ENCODE peak calls at places on chromosomes 7 and 10, in six cellular contexts. L is prostate gland; G is SJSA1; T is CD8-positive, alpha-beta memory T cell; K is PC-3; R is ovary. H is an unnamed sample.

GRCh38 chr10:86316274-86316835 is 50.2 kb downstream of the GRID1 start:
- DNase-seq in L (no peak), G (no peak), T (no peak), K (no peak), R (no peak), H (no peak)

GRCh38 chr7:94069154-94069739 is 65.1 kb upstream of the BET1 start:
- DNase-seq in L (no peak), G (no peak), T (no peak), K (no peak), R (no peak), H (no peak)

GRCh38 chr10:96257944-96258343 is 13.4 kb downstream of the BLNK start:
- DNase-seq in L (no peak), G (no peak), T (no peak), K (no peak), R (no peak), H (peak; percentile 82)

GRCh38 chr10:69801094-69801433 is 642 bp upstream of the COL13A1 start:
- DNase-seq in L (no peak), G (peak; percentile 80), T (no peak), K (peak; percentile 92), R (peak; percentile 20), H (peak; percentile 87)

GRCh38 chr7:93036807-93037206 is 81.0 kb downstream of the SAMD9 start:
- DNase-seq in L (no peak), G (no peak), T (no peak), K (peak; percentile 17), R (no peak), H (no peak)

GRCh38 chr7:13276977-13277376 is 589.5 kb downstream of the ARL4A start:
- DNase-seq in L (no peak), G (no peak), T (no peak), K (peak; percentile 24), R (no peak), H (no peak)

GRCh38 chr7:27739301-27739913 is 555 bp upstream of the TAX1BP1 start:
- DNase-seq in L (no peak), G (no peak), T (no peak), K (peak; percentile 14), R (no peak), H (no peak)

GRCh38 chr10:14698487-14699170 is 76.1 kb downstream of the FAM107B start:
- DNase-seq in L (no peak), G (peak; percentile 30), T (no peak), K (peak; percentile 1), R (no peak), H (no peak)

GRCh38 chr7:133654547-133654946 is 401.7 kb downstream of the EXOC4 start:
- DNase-seq in L (no peak), G (no peak), T (no peak), K (no peak), R (no peak), H (no peak)

GRCh38 chr7:20786421-20786778 is 286 bp downstream of the SP8 start:
- DNase-seq in L (no peak), G (no peak), T (no peak), K (no peak), R (no peak), H (no peak)

GRCh38 chr7:20784311-20785210 is 2.1 kb downstream of the SP8 start:
- DNase-seq in L (no peak), G (no peak), T (no peak), K (peak; percentile 69), R (no peak), H (no peak)

GRCh38 chr7:20786779-20787651 is at the start of gene SP8:
- DNase-seq in L (peak; percentile 87), G (peak; percentile 6), T (no peak), K (no peak), R (no peak), H (no peak)

GRCh38 chr7:20786049-20786412 is 655 bp downstream of the SP8 start:
- DNase-seq in L (no peak), G (no peak), T (no peak), K (no peak), R (no peak), H (no peak)

GRCh38 chr7:20785211-20786048 is 1.3 kb downstream of the SP8 start:
- DNase-seq in L (peak; percentile 43), G (no peak), T (no peak), K (peak; percentile 21), R (no peak), H (peak; percentile 71)
- H3K4me3 ChIP-seq in L (peak overlapping the region; percentile 39), G (no peak overlapping the region), T (no peak overlapping the region), K (peak overlapping the region; percentile 55), R (peak overlapping the region; percentile 16), H (peak overlapping the region; percentile 11)

GRCh38 chr10:104334561-104334960 is 3.7 kb downstream of the ITPRIP start:
- DNase-seq in L (no peak), G (no peak), T (no peak), K (no peak), R (peak; percentile 15), H (no peak)
- H3K4me1 ChIP-seq in L (peaks cover 34% of the 10 kb centered on the region), G (peaks cover 45% of the 10 kb centered on the region), T (peaks cover 82% of the 10 kb centered on the region), K (peaks cover 76% of the 10 kb centered on the region), R (peaks cover 27% of the 10 kb centered on the region), H (peaks cover 2% of the 10 kb centered on the region)

GRCh38 chr7:30900053-30900452 is 11.6 kb upstream of the AQP1 start:
- DNase-seq in L (no peak), G (peak; percentile 72), T (no peak), K (no peak), R (no peak), H (no peak)
- H3K27ac ChIP-seq in L (no peak overlapping the region), G (peak overlapping the region; percentile 38), T (no peak overlapping the region), K (no peak overlapping the region), R (no peak overlapping the region), H (no peak overlapping the region)

GRCh38 chr10:124745678-124746077 is 1.5 kb upstream of the FAM53B start:
- DNase-seq in L (peak; percentile 40), G (peak; percentile 52), T (no peak), K (peak; percentile 76), R (no peak), H (no peak)
- H3K4me3 ChIP-seq in L (no peak overlapping the region), G (no peak overlapping the region), T (no peak overlapping the region), K (no peak overlapping the region), R (no peak overlapping the region), H (no peak overlapping the region)

GRCh38 chr10:3094565-3095168 is 27.3 kb downstream of the PFKP start:
- DNase-seq in L (no peak), G (no peak), T (no peak), K (no peak), R (no peak), H (no peak)
- H3K4me1 ChIP-seq in L (no peaks in the 10 kb centered on the region), G (peaks cover 77% of the 10 kb centered on the region), T (peaks cover 21% of the 10 kb centered on the region), K (peaks cover 55% of the 10 kb centered on the region), R (peaks cover 6% of the 10 kb centered on the region), H (peaks cover 3% of the 10 kb centered on the region)

GRCh38 chr10:102196893-102197292 is 29.2 kb upstream of the ELOVL3 start:
- DNase-seq in L (no peak), G (no peak), T (no peak), K (no peak), R (no peak), H (no peak)
- H3K27ac ChIP-seq in L (no peak overlapping the region), G (no peak overlapping the region), T (no peak overlapping the region), K (no peak overlapping the region), R (no peak overlapping the region), H (no peak overlapping the region)

GRCh38 chr7:130960208-130960988 is 226.4 kb upstream of the KLF14 start:
- DNase-seq in L (no peak), G (peak; percentile 95), T (peak; percentile 33), K (peak; percentile 95), R (no peak), H (no peak)
- H3K4me3 ChIP-seq in L (no peak overlapping the region), G (peak overlapping the region; percentile 36), T (peak overlapping the region; percentile 57), K (peak overlapping the region; percentile 36), R (no peak overlapping the region), H (no peak overlapping the region)

GRCh38 chr10:124939290-124939689 is 2.6 kb upstream of the ZRANB1 start:
- DNase-seq in L (no peak), G (no peak), T (no peak), K (no peak), R (no peak), H (no peak)

GRCh38 chr10:124943301-124944092 is 1.6 kb downstream of the ZRANB1 start:
- DNase-seq in L (no peak), G (peak; percentile 78), T (no peak), K (peak; percentile 67), R (no peak), H (no peak)

GRCh38 chr10:124944982-124945381 is 3.1 kb downstream of the ZRANB1 start:
- DNase-seq in L (no peak), G (no peak), T (no peak), K (no peak), R (no peak), H (no peak)

GRCh38 chr10:124941823-124942222 is at the start of gene ZRANB1:
- DNase-seq in L (no peak), G (no peak), T (no peak), K (no peak), R (no peak), H (no peak)

GRCh38 chr10:124942317-124943169 is 620 bp downstream of the ZRANB1 start:
- DNase-seq in L (no peak), G (no peak), T (no peak), K (no peak), R (no peak), H (no peak)
- H3K4me1 ChIP-seq in L (peaks cover 7% of the 10 kb centered on the region), G (peaks cover 25% of the 10 kb centered on the region), T (peaks cover 29% of the 10 kb centered on the region), K (peaks cover 13% of the 10 kb centered on the region), R (peaks cover 31% of the 10 kb centered on the region), H (peaks cover 23% of the 10 kb centered on the region)

H was measured in aorta.